ENCODE peak calls at places on chromosome 5, in seven cellular contexts. S is germinal center, N is fibroblast of gingiva, Y is HTR-8/SVneo, M is EH, Z is coronary artery, T is suprapubic skin. I is an unnamed sample.

GRCh38 chr5:44907396-44907795 is 98.6 kb downstream of the MRPS30 start:
- DNase-seq in Z (no peak), N (no peak), M (no peak), Y (no peak), T (no peak), S (no peak), I (no peak)

GRCh38 chr5:915946-916345 is 23.3 kb downstream of the TRIP13 start:
- DNase-seq in T (no peak), Y (no peak), Z (no peak), M (no peak), N (no peak), S (no peak), I (peak)

GRCh38 chr5:72878854-72879253 is 62.4 kb downstream of the TNPO1 start:
- DNase-seq in Y (no peak), T (no peak), M (no peak), N (peak), Z (no peak), S (no peak), I (no peak)

GRCh38 chr5:119031905-119032304 is 39.0 kb upstream of the DMXL1 start:
- DNase-seq in Y (no peak), S (peak), Z (no peak), M (no peak), N (no peak), T (no peak), I (no peak)

GRCh38 chr5:77143998-77144836 is 57.1 kb upstream of the ZBED3 start:
- DNase-seq in N (peak), Z (no peak), M (peak), T (peak), S (peak), Y (peak), I (peak)

GRCh38 chr5:15691536-15691935 is 191.6 kb downstream of the FBXL7 start:
- DNase-seq in N (peak), Y (no peak), T (no peak), Z (no peak), M (peak), S (no peak), I (no peak)

GRCh38 chr5:148805323-148806290 is 20.8 kb upstream of the ADRB2 start:
- DNase-seq in M (peak), N (no peak), Y (peak), S (peak), T (no peak), Z (no peak), I (no peak)

GRCh38 chr5:93421987-93422391 is 159.0 kb downstream of the NR2F1-AS1 start:
- DNase-seq in Z (no peak), T (no peak), M (no peak), Y (no peak), S (no peak), N (no peak), I (no peak)

GRCh38 chr5:8813180-8813579 is 732.7 kb downstream of the SEMA5A start:
- DNase-seq in Z (no peak), N (no peak), T (no peak), Y (no peak), S (no peak), M (peak), I (no peak)

GRCh38 chr5:148816357-148816756 is 10.1 kb upstream of the ADRB2 start:
- DNase-seq in M (no peak), S (no peak), Y (no peak), Z (no peak), T (no peak), N (no peak), I (no peak)

I was measured in osteocyte.